ENCODE peak calls at places on chromosomes 3 and 15, in nine cellular contexts. A is GM10248; J is glutamatergic neuron; S is Right ventricle myocardium inferior; X is activated CD8-positive, alpha-beta memory T cell treated with anti-CD3 and anti-CD28 coated beads for 4 hours; Z is activated CD4-positive, alpha-beta T cell treated with anti-CD3 and anti-CD28 coated beads, Interleukin-2, amount 10 ng/mL, durations not matched to agents 7 days and 5 days; C is caudate nucleus; T is psoas muscle; G is A549. N is an unnamed sample.

GRCh38 chr15:80850941-80851451 is 71.8 kb downstream of the CEMIP start:
- DNase-seq in Z (no peak), T (no peak), J (no peak), X (no peak), S (no peak), A (no peak), C (no peak), G (no peak), N (no peak)

GRCh38 chr3:104717828-104718196 is 648.9 kb upstream of the ALCAM start:
- DNase-seq in G (no peak), T (no peak), X (no peak), J (no peak), Z (no peak), A (no peak), C (no peak), S (no peak), N (no peak)

GRCh38 chr15:71455107-71455506 is 339.8 kb downstream of the THSD4 start:
- DNase-seq in S (no peak), T (no peak), A (no peak), J (no peak), G (no peak), C (no peak), Z (no peak), X (no peak), N (no peak)

GRCh38 chr3:11734-12133 is 184.8 kb upstream of the CHL1 start:
- DNase-seq in J (peak; percentile 54), G (peak; percentile 22), S (peak; percentile 53), Z (no peak), A (no peak), X (no peak), T (peak; percentile 56), C (no peak), N (no peak)

GRCh38 chr3:99114565-99115291 is 213.2 kb upstream of the DCBLD2 start:
- DNase-seq in G (no peak), Z (no peak), T (no peak), C (no peak), S (peak; percentile 34), X (no peak), A (no peak), J (no peak), N (peak; percentile 15)

GRCh38 chr15:55343168-55343567 is 24.1 kb downstream of the PIGB start:
- DNase-seq in G (no peak), T (no peak), X (no peak), J (no peak), Z (no peak), S (no peak), A (no peak), C (no peak), N (no peak)

GRCh38 chr3:10703875-10704274 is 112.2 kb upstream of the SLC6A11 start:
- DNase-seq in S (no peak), A (no peak), J (peak; percentile 56), X (no peak), Z (no peak), T (no peak), G (no peak), C (no peak), N (no peak)

GRCh38 chr15:80367094-80367493 is 37.1 kb upstream of the ARNT2 start:
- DNase-seq in C (no peak), X (no peak), T (no peak), G (peak; percentile 24), J (no peak), A (no peak), Z (no peak), S (no peak), N (peak; percentile 16)

GRCh38 chr3:38960042-38960622 is 91.6 kb downstream of the SCN11A start:
- DNase-seq in C (no peak), A (no peak), X (no peak), Z (no peak), S (no peak), G (no peak), T (no peak), J (no peak), N (no peak)

GRCh38 chr3:190941694-190942280 is 79.3 kb upstream of the GMNC start:
- DNase-seq in C (no peak), X (no peak), S (no peak), A (no peak), G (no peak), T (no peak), J (peak; percentile 35), Z (no peak), N (no peak)

GRCh38 chr15:40310001-40310959 is 2.5 kb upstream of the PLCB2 start:
- DNase-seq in A (peak; percentile 71), S (peak; percentile 81), C (peak; percentile 44), G (peak; percentile 45), X (no peak), J (peak; percentile 77), Z (peak; percentile 73), T (no peak), N (peak; percentile 57)

GRCh38 chr3:184339016-184339415 is 1.6 kb downstream of the FAM131A start:
- DNase-seq in S (no peak), X (no peak), C (no peak), J (no peak), Z (no peak), T (no peak), G (no peak), A (no peak), N (no peak)

GRCh38 chr15:41124058-41124457 is 8.0 kb upstream of the INO80 start:
- DNase-seq in C (no peak), T (no peak), X (no peak), J (no peak), Z (no peak), A (no peak), S (no peak), G (no peak), N (no peak)

GRCh38 chr3:14926592-14926991 is 20.8 kb upstream of the NR2C2 start:
- DNase-seq in A (peak; percentile 6), X (no peak), J (no peak), G (no peak), C (no peak), Z (no peak), T (no peak), S (no peak), N (no peak)